ENCODE peak calls at places on chromosomes 1 and 21, in six cellular contexts. Z, U, L, B, C and G are unnamed samples.
A peak's percentile ranks its signal among the peaks of the same experiment; 100 is the strongest.

GRCh38 chr21:15206514-15206913 is 141.7 kb upstream of the NRIP1 start:
- DNase-seq in Z (no peak), U (no peak), L (no peak), B (no peak), C (no peak), G (no peak)

GRCh38 chr1:98086156-98086555 is 165.3 kb upstream of the DPYD start:
- DNase-seq in Z (peak; percentile 93), U (no peak), L (no peak), B (no peak), C (no peak), G (no peak)

GRCh38 chr1:29634324-29635072 is 398.2 kb downstream of the PTPRU start:
- DNase-seq in Z (no peak), U (no peak), L (no peak), B (no peak), C (no peak), G (no peak)

GRCh38 chr1:229452956-229453801 is 19.3 kb upstream of the ACTA1 start:
- DNase-seq in Z (peak; percentile 21), U (no peak), L (no peak), B (no peak), C (no peak), G (peak; percentile 23)

GRCh38 chr1:117970251-117970650 is 40.7 kb downstream of the WDR3 start:
- DNase-seq in Z (no peak), U (no peak), L (no peak), B (no peak), C (no peak), G (no peak)

GRCh38 chr1:222600274-222600673 is 10.5 kb upstream of the TAF1A start:
- DNase-seq in Z (no peak), U (peak; percentile 6), L (no peak), B (no peak), C (no peak), G (no peak)

GRCh38 chr1:55244476-55245109 is 29.4 kb upstream of the USP24 start:
- DNase-seq in Z (no peak), U (peak; percentile 34), L (no peak), B (no peak), C (no peak), G (no peak)

GRCh38 chr1:152497273-152497672 is 13.3 kb upstream of the LCE5A start:
- DNase-seq in Z (no peak), U (no peak), L (no peak), B (no peak), C (peak; percentile 47), G (no peak)

GRCh38 chr1:201982082-201982922 is at the start of gene RNPEP:
- DNase-seq in Z (peak; percentile 41), U (peak; percentile 92), L (peak; percentile 75), B (no peak), C (peak; percentile 79), G (peak; percentile 42)

GRCh38 chr1:218742478-218743260 is 397.5 kb downstream of the TGFB2 start:
- DNase-seq in Z (no peak), U (no peak), L (no peak), B (no peak), C (no peak), G (no peak)

GRCh38 chr21:17900281-17900989 is 81.3 kb upstream of the C21orf91 start:
- DNase-seq in Z (no peak), U (no peak), L (no peak), B (no peak), C (no peak), G (no peak)